ENCODE peak calls at places on chromosomes 13 and 19, in five cellular contexts. C is CD4-positive, alpha-beta memory T cell; A is left lung; O is CD8-positive, alpha-beta T cell; E is PC-3. Q is an unnamed sample. For H3K9me3, the result is how much of the 10 kb centered on the place peaks cover.

GRCh38 chr13:75947448-75947847 is 311.3 kb downstream of the LMO7 start:
- DNase-seq in E (no peak), O (no peak), A (no peak), C (no peak), Q (no peak)

GRCh38 chr19:52170304-52170703 is 1.1 kb downstream of the ZNF836 start:
- DNase-seq in C (no peak), E (no peak), A (no peak), O (no peak), Q (no peak)

GRCh38 chr19:35783469-35784400 is 8.4 kb downstream of the ARHGAP33 start:
- DNase-seq in A (no peak), O (no peak), C (no peak), E (no peak), Q (no peak)

GRCh38 chr13:21632196-21632595 is 28.2 kb upstream of the MICU2 start:
- DNase-seq in C (no peak), O (no peak), E (no peak), A (no peak), Q (no peak)

GRCh38 chr19:35143231-35143715 is at the start of gene FXYD7:
- DNase-seq in C (no peak), E (no peak), A (no peak), O (no peak), Q (no peak)

GRCh38 chr13:75636339-75637095 is 387 bp downstream of the LMO7 start:
- DNase-seq in C (peak), A (peak), E (peak), O (peak), Q (peak)

GRCh38 chr13:51922771-51923480 is 61.2 kb downstream of the CCDC70 start:
- DNase-seq in C (no peak), O (peak), E (no peak), A (no peak), Q (no peak)

GRCh38 chr13:46347277-46347676 is 39.8 kb downstream of the RUBCNL start:
- DNase-seq in A (no peak), E (no peak), C (no peak), O (no peak), Q (no peak)

GRCh38 chr19:35063940-35064818 is 22.7 kb downstream of the HPN start:
- DNase-seq in E (peak), A (no peak), C (no peak), O (no peak), Q (no peak)

GRCh38 chr13:21124853-21125252 is 51.5 kb downstream of the SKA3 start:
- DNase-seq in O (no peak), A (no peak), E (peak), C (no peak), Q (no peak)

GRCh38 chr13:20702530-20702929 is 969 bp upstream of the IL17D start:
- DNase-seq in O (no peak), A (no peak), C (no peak), E (no peak), Q (no peak)

GRCh38 chr13:42001580-42001979 is 40.7 kb upstream of the VWA8 start:
- DNase-seq in O (no peak), C (no peak), A (peak), E (peak), Q (no peak)

GRCh38 chr13:42277618-42278276 is 5.8 kb downstream of the AKAP11 start:
- DNase-seq in O (no peak), E (no peak), A (no peak), C (no peak), Q (no peak)

GRCh38 chr13:97719759-97720158 is 233.7 kb upstream of the IPO5 start:
- DNase-seq in O (no peak), C (no peak), A (no peak), E (peak), Q (no peak)

GRCh38 chr13:80334582-80335260 is 6.2 kb downstream of the SPRY2 start:
- DNase-seq in A (no peak), O (no peak), C (no peak), E (peak), Q (no peak)

GRCh38 chr19:36997152-36997842 is 80.9 kb upstream of the ZNF420 start:
- DNase-seq in O (no peak), C (no peak), E (no peak), A (no peak), Q (no peak)

GRCh38 chr19:36997843-36998235 is 80.4 kb upstream of the ZNF420 start:
- DNase-seq in C (no peak), A (no peak), E (no peak), O (no peak), Q (no peak)

GRCh38 chr19:36999313-36999712 is 78.9 kb upstream of the ZNF420 start:
- DNase-seq in C (no peak), A (no peak), O (no peak), E (no peak), Q (no peak)
- H3K9me3 ChIP-seq in C (under half), A (half or more), O (under half), E (under half), Q (under half)

GRCh38 chr19:43880483-43880882 is 53.4 kb downstream of the ZNF283 start:
- DNase-seq in A (no peak), O (no peak), C (no peak), E (no peak), Q (no peak)

GRCh38 chr19:43883864-43884263 is 51.2 kb downstream of the ZNF45 start:
- DNase-seq in C (no peak), A (no peak), E (no peak), O (no peak), Q (no peak)
- H3K9me3 ChIP-seq in C (under half), A (half or more), E (under half), O (under half), Q (under half)

GRCh38 chr19:43839139-43839538 is 12.0 kb downstream of the ZNF283 start:
- DNase-seq in E (no peak), C (no peak), O (no peak), A (no peak), Q (no peak)

GRCh38 chr19:43847884-43848283 is 20.8 kb downstream of the ZNF283 start:
- DNase-seq in A (no peak), O (no peak), C (no peak), E (no peak), Q (no peak)

GRCh38 chr19:43847246-43847645 is 20.1 kb downstream of the ZNF283 start:
- DNase-seq in A (no peak), E (no peak), O (no peak), C (no peak), Q (no peak)

GRCh38 chr19:43841990-43842389 is 14.9 kb downstream of the ZNF283 start:
- DNase-seq in O (no peak), E (no peak), A (no peak), C (no peak), Q (no peak)
- H3K9me3 ChIP-seq in O (under half), E (under half), A (half or more), C (under half), Q (under half)

DNA sequence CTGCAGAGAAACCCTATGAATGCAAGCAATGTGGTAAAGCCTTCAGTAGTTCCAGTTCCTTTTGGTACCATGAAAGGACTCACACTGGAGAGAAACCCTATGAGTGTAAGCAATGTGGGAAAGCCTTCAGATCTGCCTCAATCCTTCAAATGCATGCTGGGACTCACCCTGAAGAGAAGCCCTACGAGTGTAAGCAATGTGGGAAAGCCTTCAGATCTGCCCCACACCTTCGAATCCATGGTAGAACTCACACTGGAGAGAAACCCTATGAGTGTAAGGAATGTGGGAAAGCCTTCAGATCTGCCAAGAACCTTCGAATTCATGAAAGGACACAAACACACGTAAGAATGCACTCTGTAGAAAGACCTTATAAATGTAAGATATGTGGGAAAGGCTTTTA is 14.7 kb downstream of the ZNF763 start:
- DNase-seq in E (no peak), C (no peak), A (no peak), O (no peak), Q (no peak)
- H3K9me3 ChIP-seq in E (half or more), C (under half), A (half or more), O (under half), Q (under half)

DNA sequence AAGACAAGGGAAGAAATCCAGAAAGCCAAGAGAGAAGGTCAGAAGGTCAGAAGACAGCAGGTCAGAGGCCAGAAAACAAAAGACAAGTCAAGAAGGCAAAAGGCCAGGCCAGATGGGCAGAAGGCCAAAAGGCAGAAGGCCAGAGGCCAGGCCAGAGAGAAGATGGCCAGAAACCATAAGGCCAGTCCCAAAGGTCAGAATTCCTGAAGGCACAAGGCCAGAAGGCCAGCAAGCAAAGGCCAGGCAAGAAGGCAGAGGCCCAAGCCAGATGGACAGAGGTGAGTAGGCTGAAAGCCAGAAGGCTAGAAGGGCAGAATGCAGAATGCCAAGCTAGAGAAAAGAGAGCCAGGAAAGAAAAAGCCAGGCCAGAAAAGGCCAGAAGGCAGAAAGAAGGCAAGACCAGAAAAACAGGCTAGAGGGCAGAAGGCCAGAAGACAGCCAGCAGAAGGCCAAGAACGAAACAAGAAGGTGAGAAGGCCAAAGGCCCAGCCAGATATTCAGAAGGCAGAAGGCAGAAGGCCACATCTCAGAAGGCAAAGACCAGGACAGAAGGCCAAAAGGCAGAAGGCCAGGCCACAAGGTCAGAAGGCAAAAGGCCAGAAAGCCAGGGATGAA is 186.3 kb downstream of the TUBA3C start:
- DNase-seq in C (no peak), O (no peak), A (no peak), E (no peak), Q (no peak)
- H3K9me3 ChIP-seq in C (under half), O (under half), A (half or more), E (under half), Q (under half)

GRCh38 chr19:2728783-2729387 is 7.7 kb upstream of the DIRAS1 start:
- DNase-seq in O (no peak), A (no peak), C (no peak), E (no peak), Q (no peak)

GRCh38 chr19:2727640-2727944 is 6.4 kb upstream of the DIRAS1 start:
- DNase-seq in O (no peak), A (no peak), C (no peak), E (peak), Q (no peak)

GRCh38 chr19:2731181-2732117 is 8.4 kb downstream of the SLC39A3 start:
- DNase-seq in O (no peak), C (no peak), A (no peak), E (no peak), Q (no peak)

GRCh38 chr19:2732157-2732725 is 7.6 kb downstream of the SLC39A3 start:
- DNase-seq in O (no peak), A (no peak), E (no peak), C (no peak), Q (no peak)

GRCh38 chr19:2729943-2730818 is 9.0 kb upstream of the DIRAS1 start:
- DNase-seq in A (no peak), E (no peak), O (no peak), C (no peak), Q (no peak)
- H3K9me3 ChIP-seq in A (under half), E (under half), O (under half), C (under half), Q (under half)

DNA sequence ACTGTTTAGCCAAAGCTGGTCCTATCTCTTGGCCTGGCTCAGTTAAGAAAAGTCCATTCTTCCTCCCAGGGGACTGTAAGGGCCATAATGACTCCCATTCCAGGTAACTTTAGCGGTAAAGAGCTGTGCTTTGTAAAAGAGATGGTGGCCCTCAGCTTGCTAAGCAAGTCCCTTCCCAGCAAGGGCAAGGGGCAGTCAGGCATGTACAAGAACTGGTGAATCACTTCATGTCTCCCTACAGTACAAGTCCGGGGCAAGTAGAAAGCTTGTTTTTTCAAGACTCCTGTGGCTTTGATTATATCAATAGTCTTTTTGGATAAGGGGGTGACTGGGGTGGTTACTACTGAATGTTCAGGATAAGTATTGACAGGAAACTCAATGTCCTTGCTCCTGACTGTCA is 88.9 kb downstream of the SLC25A15 start:
- DNase-seq in A (no peak), C (no peak), O (no peak), E (no peak), Q (no peak)
- H3K9me3 ChIP-seq in A (half or more), C (under half), O (under half), E (under half), Q (under half)

GRCh38 chr19:57355916-57356315 is 4.8 kb downstream of the ZNF304 start:
- DNase-seq in E (no peak), O (no peak), C (no peak), A (no peak), Q (no peak)
- H3K9me3 ChIP-seq in E (under half), O (under half), C (under half), A (half or more), Q (under half)

GRCh38 chr19:22261596-22261995 is 24.6 kb upstream of the ZNF729 start:
- DNase-seq in E (no peak), C (no peak), A (no peak), O (no peak), Q (no peak)
- H3K9me3 ChIP-seq in E (under half), C (under half), A (half or more), O (under half), Q (under half)

GRCh38 chr19:23071087-23071511 is 45.7 kb upstream of the ZNF730 start:
- DNase-seq in O (no peak), C (no peak), A (no peak), E (no peak), Q (no peak)
- H3K9me3 ChIP-seq in O (under half), C (under half), A (under half), E (under half), Q (under half)